ENCODE peak calls at places on chromosomes 1 and 21, in four cellular contexts. R is GM04504, T is fibroblast of mammary gland, B is EL. P is an unnamed sample.

GRCh38 chr1:10772711-10773110 is 23.7 kb downstream of the CASZ1 start:
- DNase-seq in T (no peak), R (no peak), B (no peak), P (no peak)

GRCh38 chr1:108096089-108096488 is 104.1 kb downstream of the SLC25A24 start:
- DNase-seq in T (no peak), R (no peak), B (no peak), P (no peak)

GRCh38 chr1:2927393-2927792 is 93.9 kb upstream of the ACTRT2 start:
- DNase-seq in R (no peak), T (no peak), B (no peak), P (no peak)

GRCh38 chr1:236795757-236796719 is 946 bp downstream of the MTR start:
- DNase-seq in B (peak), R (peak), T (peak), P (peak)

GRCh38 chr1:32744063-32744410 is 41.5 kb upstream of the SYNC start:
- DNase-seq in R (no peak), B (no peak), T (no peak), P (no peak)

GRCh38 chr1:160219062-160219929 is 14.1 kb downstream of the PEA15 start:
- DNase-seq in T (peak), R (peak), B (peak), P (peak)

GRCh38 chr1:14738235-14738634 is 139.8 kb downstream of the KAZN start:
- DNase-seq in B (no peak), R (no peak), T (peak), P (no peak)

GRCh38 chr1:172897738-172898137 is 153.0 kb downstream of the TNFSF18 start:
- DNase-seq in B (peak), R (no peak), T (no peak), P (peak)

GRCh38 chr1:117615474-117615873 is 9.6 kb downstream of the TENT5C start:
- DNase-seq in B (no peak), R (no peak), T (no peak), P (no peak)

GRCh38 chr1:189496768-189497167 is 980.9 kb downstream of the BRINP3 start:
- DNase-seq in R (no peak), B (no peak), T (no peak), P (no peak)

GRCh38 chr1:78864175-78864574 is 142.4 kb downstream of the ADGRL4 start:
- DNase-seq in B (no peak), T (no peak), R (no peak), P (no peak)

GRCh38 chr1:228515200-228515834 is 28.1 kb downstream of the RNF187 start:
- DNase-seq in B (peak), R (no peak), T (peak), P (peak)

GRCh38 chr1:52920791-52921291 is 699 bp downstream of the ECHDC2 start:
- DNase-seq in T (no peak), R (no peak), B (peak), P (no peak)

GRCh38 chr21:32021319-32022027 is 148.7 kb downstream of the HUNK start:
- DNase-seq in T (no peak), B (no peak), R (no peak), P (no peak)

GRCh38 chr21:18951291-18952038 is 547.9 kb upstream of the TMPRSS15 start:
- DNase-seq in B (no peak), T (peak), R (no peak), P (no peak)

GRCh38 chr1:169576241-169576933 is 9.9 kb downstream of the F5 start:
- DNase-seq in T (no peak), B (no peak), R (no peak), P (no peak)

GRCh38 chr21:18142639-18143038 is 102.0 kb upstream of the CHODL start:
- DNase-seq in T (no peak), B (no peak), R (no peak), P (no peak)

GRCh38 chr1:193480755-193481154 is 294.3 kb upstream of the B3GALT2 start:
- DNase-seq in B (no peak), T (no peak), R (no peak), P (no peak)

GRCh38 chr21:45381865-45382697 is 22.9 kb upstream of the COL18A1 start:
- DNase-seq in T (no peak), R (no peak), B (no peak), P (no peak)

GRCh38 chr1:86416343-86416742 is 7.6 kb upstream of the CLCA2 start:
- DNase-seq in B (no peak), R (no peak), T (no peak), P (no peak)

GRCh38 chr1:178412400-178412770 is 84.4 kb downstream of the CLEC20A start:
- DNase-seq in T (no peak), R (no peak), B (no peak), P (peak)

GRCh38 chr1:3900969-3901529 is 977 bp upstream of the C1orf174 start:
- DNase-seq in B (peak), T (peak), R (peak), P (peak)

GRCh38 chr21:28132713-28133112 is 860.0 kb downstream of the LTN1 start:
- DNase-seq in B (peak), T (no peak), R (no peak), P (no peak)

GRCh38 chr1:157135646-157136045 is 2.5 kb downstream of the ETV3 start:
- DNase-seq in R (no peak), T (no peak), B (no peak), P (peak)

GRCh38 chr1:54777011-54777410 is 12.7 kb upstream of the PARS2 start:
- DNase-seq in R (no peak), T (no peak), B (no peak), P (no peak)

GRCh38 chr1:32953495-32953894 is 11.1 kb downstream of the RNF19B start:
- DNase-seq in B (peak), R (no peak), T (peak), P (peak)

GRCh38 chr1:10495942-10496341 is 21.2 kb downstream of the PEX14 start:
- DNase-seq in R (no peak), T (no peak), B (no peak), P (no peak)

GRCh38 chr21:44461438-44462089 is 6.3 kb downstream of the LRRC3 start:
- DNase-seq in R (no peak), T (no peak), B (peak), P (no peak)

P was measured in iris pigment epithelial cell.